ENCODE peak calls at places on chromosomes 2 and 18, in six cellular contexts. One of them, this sample, is unnamed.

GRCh38 chr2:238162516-238163441 is 4.0 kb downstream of the ERFE start:
- DNase-seq in lung: no peak
- DNase-seq in choroid plexus epithelial cell: peak
- DNase-seq in SK-N-SH: peak
- DNase-seq in fibroblast of lung: no peak
- DNase-seq in IMR-90: no peak
- DNase-seq in this sample: no peak

GRCh38 chr2:86598966-86599365 is 24.7 kb downstream of the RNF103 start:
- DNase-seq in lung: no peak
- DNase-seq in choroid plexus epithelial cell: no peak
- DNase-seq in SK-N-SH: no peak
- DNase-seq in fibroblast of lung: no peak
- DNase-seq in IMR-90: no peak
- DNase-seq in this sample: no peak

GRCh38 chr2:44953686-44953976 is 12.1 kb downstream of the SIX3 start:
- DNase-seq in lung: no peak
- DNase-seq in choroid plexus epithelial cell: no peak
- DNase-seq in SK-N-SH: no peak
- DNase-seq in fibroblast of lung: no peak
- DNase-seq in IMR-90: no peak
- DNase-seq in this sample: no peak

GRCh38 chr2:44168684-44169154 is at the start of gene PPM1B:
- DNase-seq in lung: no peak
- DNase-seq in choroid plexus epithelial cell: no peak
- DNase-seq in SK-N-SH: peak
- DNase-seq in fibroblast of lung: no peak
- DNase-seq in IMR-90: no peak
- DNase-seq in this sample: no peak

GRCh38 chr2:115194623-115195022 is 752.2 kb downstream of the DPP10 start:
- DNase-seq in lung: no peak
- DNase-seq in choroid plexus epithelial cell: no peak
- DNase-seq in SK-N-SH: no peak
- DNase-seq in fibroblast of lung: no peak
- DNase-seq in IMR-90: no peak
- DNase-seq in this sample: no peak

GRCh38 chr2:132979339-132980093 is 309.5 kb upstream of the LYPD1 start:
- DNase-seq in lung: no peak
- DNase-seq in choroid plexus epithelial cell: no peak
- DNase-seq in SK-N-SH: no peak
- DNase-seq in fibroblast of lung: no peak
- DNase-seq in IMR-90: no peak
- DNase-seq in this sample: no peak

GRCh38 chr2:111958901-111959300 is 60.5 kb downstream of the MERTK start:
- DNase-seq in lung: no peak
- DNase-seq in choroid plexus epithelial cell: no peak
- DNase-seq in SK-N-SH: no peak
- DNase-seq in fibroblast of lung: no peak
- DNase-seq in IMR-90: no peak
- DNase-seq in this sample: no peak

GRCh38 chr18:58862404-58862803 is 2.3 kb upstream of the ZNF532 start:
- DNase-seq in lung: no peak
- DNase-seq in choroid plexus epithelial cell: no peak
- DNase-seq in SK-N-SH: no peak
- DNase-seq in fibroblast of lung: no peak
- DNase-seq in IMR-90: no peak
- DNase-seq in this sample: no peak

GRCh38 chr18:297936-298335 is 30.1 kb upstream of the THOC1 start:
- DNase-seq in lung: no peak
- DNase-seq in choroid plexus epithelial cell: no peak
- DNase-seq in SK-N-SH: no peak
- DNase-seq in fibroblast of lung: no peak
- DNase-seq in IMR-90: no peak
- DNase-seq in this sample: no peak

GRCh38 chr2:41972819-41973218 is 75.0 kb upstream of the PKDCC start:
- DNase-seq in lung: no peak
- DNase-seq in choroid plexus epithelial cell: no peak
- DNase-seq in SK-N-SH: no peak
- DNase-seq in fibroblast of lung: no peak
- DNase-seq in IMR-90: no peak
- DNase-seq in this sample: no peak

GRCh38 chr2:230932556-230933511 is 7.8 kb upstream of the GPR55 start:
- DNase-seq in lung: no peak
- DNase-seq in choroid plexus epithelial cell: peak
- DNase-seq in SK-N-SH: no peak
- DNase-seq in fibroblast of lung: peak
- DNase-seq in IMR-90: peak
- DNase-seq in this sample: no peak

GRCh38 chr2:204051476-204051875 is 114.9 kb downstream of the ICOS start:
- DNase-seq in lung: no peak
- DNase-seq in choroid plexus epithelial cell: peak
- DNase-seq in SK-N-SH: no peak
- DNase-seq in fibroblast of lung: no peak
- DNase-seq in IMR-90: no peak
- DNase-seq in this sample: no peak

GRCh38 chr2:197453914-197454398 is 604 bp downstream of the COQ10B start:
- DNase-seq in lung: no peak
- DNase-seq in choroid plexus epithelial cell: peak
- DNase-seq in SK-N-SH: no peak
- DNase-seq in fibroblast of lung: peak
- DNase-seq in IMR-90: peak
- DNase-seq in this sample: peak

GRCh38 chr18:24055878-24056277 is 41.3 kb downstream of the TTC39C start:
- DNase-seq in lung: no peak
- DNase-seq in choroid plexus epithelial cell: peak
- DNase-seq in SK-N-SH: peak
- DNase-seq in fibroblast of lung: no peak
- DNase-seq in IMR-90: peak
- DNase-seq in this sample: no peak

GRCh38 chr2:162768646-162769045 is 69.9 kb downstream of the KCNH7 start:
- DNase-seq in lung: no peak
- DNase-seq in choroid plexus epithelial cell: no peak
- DNase-seq in SK-N-SH: no peak
- DNase-seq in fibroblast of lung: no peak
- DNase-seq in IMR-90: no peak
- DNase-seq in this sample: no peak

GRCh38 chr2:44623622-44624351 is 262.0 kb downstream of the CAMKMT start:
- DNase-seq in lung: no peak
- DNase-seq in choroid plexus epithelial cell: no peak
- DNase-seq in SK-N-SH: no peak
- DNase-seq in fibroblast of lung: no peak
- DNase-seq in IMR-90: no peak
- DNase-seq in this sample: no peak

GRCh38 chr18:8601277-8602032 is 7.8 kb upstream of the RAB12 start:
- DNase-seq in lung: no peak
- DNase-seq in choroid plexus epithelial cell: no peak
- DNase-seq in SK-N-SH: no peak
- DNase-seq in fibroblast of lung: no peak
- DNase-seq in IMR-90: no peak
- DNase-seq in this sample: no peak

GRCh38 chr2:55000335-55000734 is 49.9 kb downstream of the RTN4 start:
- DNase-seq in lung: no peak
- DNase-seq in choroid plexus epithelial cell: no peak
- DNase-seq in SK-N-SH: no peak
- DNase-seq in fibroblast of lung: no peak
- DNase-seq in IMR-90: no peak
- DNase-seq in this sample: no peak

GRCh38 chr18:30288662-30289414 is 753.7 kb downstream of the DSC3 start:
- DNase-seq in lung: no peak
- DNase-seq in choroid plexus epithelial cell: no peak
- DNase-seq in SK-N-SH: no peak
- DNase-seq in fibroblast of lung: no peak
- DNase-seq in IMR-90: no peak
- DNase-seq in this sample: no peak

GRCh38 chr2:135845997-135846396 is 9.0 kb upstream of the LCT start:
- DNase-seq in lung: no peak
- DNase-seq in choroid plexus epithelial cell: no peak
- DNase-seq in SK-N-SH: no peak
- DNase-seq in fibroblast of lung: no peak
- DNase-seq in IMR-90: no peak
- DNase-seq in this sample: no peak

GRCh38 chr18:50065039-50065438 is 129.9 kb downstream of the MYO5B start:
- DNase-seq in lung: no peak
- DNase-seq in choroid plexus epithelial cell: no peak
- DNase-seq in SK-N-SH: no peak
- DNase-seq in fibroblast of lung: no peak
- DNase-seq in IMR-90: no peak
- DNase-seq in this sample: no peak

GRCh38 chr2:96248624-96249023 is 17.2 kb downstream of the TMEM127 start:
- DNase-seq in lung: no peak
- DNase-seq in choroid plexus epithelial cell: no peak
- DNase-seq in SK-N-SH: no peak
- DNase-seq in fibroblast of lung: no peak
- DNase-seq in IMR-90: no peak
- DNase-seq in this sample: no peak

GRCh38 chr2:80091237-80091636 is 213.3 kb downstream of the LRRTM1 start:
- DNase-seq in lung: no peak
- DNase-seq in choroid plexus epithelial cell: no peak
- DNase-seq in SK-N-SH: peak
- DNase-seq in fibroblast of lung: no peak
- DNase-seq in IMR-90: no peak
- DNase-seq in this sample: no peak

DNA sequence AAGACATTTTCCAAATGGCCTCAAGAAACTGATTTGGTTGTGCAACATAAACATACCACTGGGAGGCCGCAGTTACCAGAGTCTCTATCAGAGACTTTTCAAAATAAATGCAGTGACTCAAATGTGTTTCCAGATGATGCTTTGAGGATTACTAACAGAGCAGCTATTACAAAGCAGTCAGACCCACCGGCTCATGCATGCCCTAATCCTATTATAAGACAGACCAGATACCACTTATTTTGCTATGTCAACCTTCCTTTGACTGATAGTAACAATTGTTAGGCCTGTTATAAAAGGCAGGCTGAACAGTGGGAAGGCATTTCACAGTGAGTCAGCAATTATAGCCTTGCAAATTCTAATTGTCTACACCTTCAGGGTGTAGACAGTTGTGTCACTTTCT is 217.7 kb downstream of the LRRTM1 start:
- DNase-seq in lung: no peak
- DNase-seq in choroid plexus epithelial cell: peak
- DNase-seq in SK-N-SH: peak
- DNase-seq in fibroblast of lung: peak
- DNase-seq in IMR-90: peak
- DNase-seq in this sample: no peak
- TF ChIP-seq CTCF in lung: no peak
- TF ChIP-seq CTCF in choroid plexus epithelial cell: no peak
- TF ChIP-seq CTCF in SK-N-SH: peak
- TF ChIP-seq CTCF in fibroblast of lung: peak
- TF ChIP-seq CTCF in IMR-90: peak
- TF ChIP-seq CTCF in this sample: no peak

DNA sequence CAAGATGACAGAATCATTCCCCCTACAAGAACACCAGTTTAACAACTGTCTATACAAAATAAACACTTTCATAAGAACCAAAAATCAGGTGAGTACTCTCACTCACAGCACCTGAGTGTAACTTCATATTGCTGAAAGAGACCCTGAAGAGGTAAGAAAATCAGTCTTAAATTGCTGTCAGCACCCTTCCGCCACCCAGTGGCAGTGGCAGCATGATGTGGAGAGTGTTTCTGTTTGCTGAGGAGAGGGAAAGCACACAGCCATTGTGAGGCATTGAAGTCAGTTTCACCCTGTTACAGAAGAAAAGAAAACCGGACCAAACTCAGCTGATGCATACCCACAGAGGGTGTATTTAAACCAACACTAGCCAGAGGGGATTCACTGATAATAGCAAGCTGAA is 1240.8 kb upstream of the CRIM1 start:
- DNase-seq in lung: no peak
- DNase-seq in choroid plexus epithelial cell: no peak
- DNase-seq in SK-N-SH: no peak
- DNase-seq in fibroblast of lung: no peak
- DNase-seq in IMR-90: no peak
- DNase-seq in this sample: no peak
- TF ChIP-seq CTCF in lung: no peak
- TF ChIP-seq CTCF in choroid plexus epithelial cell: no peak
- TF ChIP-seq CTCF in SK-N-SH: peak
- TF ChIP-seq CTCF in fibroblast of lung: no peak
- TF ChIP-seq CTCF in IMR-90: no peak
- TF ChIP-seq CTCF in this sample: no peak

DNA sequence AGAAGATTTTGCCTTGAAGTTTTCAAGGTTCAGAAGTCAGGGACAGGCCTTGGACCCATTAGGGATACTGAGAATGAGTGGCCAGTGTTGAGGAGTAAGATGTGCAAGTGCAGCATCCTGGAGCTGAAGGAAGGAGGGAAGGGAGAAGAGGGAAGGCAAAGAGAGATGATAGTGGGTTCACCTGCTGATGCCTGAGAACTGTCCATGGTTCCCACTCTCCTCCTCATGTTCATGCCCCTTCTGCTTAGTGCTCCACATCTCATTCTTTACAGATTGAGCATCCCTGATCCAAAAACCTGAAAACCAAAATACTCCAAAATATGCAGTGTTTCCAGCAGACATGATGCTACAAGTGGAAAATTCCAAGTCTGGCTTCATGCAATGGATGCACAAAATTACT is 137.8 kb downstream of the CCDC102B start:
- DNase-seq in lung: no peak
- DNase-seq in choroid plexus epithelial cell: no peak
- DNase-seq in SK-N-SH: no peak
- DNase-seq in fibroblast of lung: no peak
- DNase-seq in IMR-90: no peak
- DNase-seq in this sample: no peak
- TF ChIP-seq CTCF in lung: no peak
- TF ChIP-seq CTCF in choroid plexus epithelial cell: no peak
- TF ChIP-seq CTCF in SK-N-SH: no peak
- TF ChIP-seq CTCF in fibroblast of lung: no peak
- TF ChIP-seq CTCF in IMR-90: no peak
- TF ChIP-seq CTCF in this sample: no peak

DNA sequence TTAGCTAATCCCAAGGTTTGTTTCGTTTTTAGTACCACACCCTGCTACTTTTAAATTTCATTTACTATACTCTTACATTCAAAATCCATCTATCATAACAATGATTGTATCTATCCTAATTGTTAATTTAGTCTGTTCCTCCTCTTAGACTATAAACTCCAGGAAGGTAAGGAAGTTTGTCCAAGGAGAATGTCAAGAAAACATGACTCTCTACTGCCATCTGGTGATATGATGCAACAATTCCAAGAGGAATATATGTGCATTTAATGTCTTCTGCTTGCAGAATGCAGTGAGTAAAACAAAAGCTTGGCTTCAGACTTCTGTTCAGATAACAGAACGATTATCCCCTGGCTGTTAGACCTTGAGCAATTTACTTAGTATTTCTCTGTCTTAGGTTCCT is 1267.1 kb downstream of the LRP1B start:
- DNase-seq in lung: no peak
- DNase-seq in choroid plexus epithelial cell: peak
- DNase-seq in SK-N-SH: peak
- DNase-seq in fibroblast of lung: peak
- DNase-seq in IMR-90: peak
- DNase-seq in this sample: peak
- TF ChIP-seq CTCF in lung: peak
- TF ChIP-seq CTCF in choroid plexus epithelial cell: peak
- TF ChIP-seq CTCF in SK-N-SH: peak
- TF ChIP-seq CTCF in fibroblast of lung: no peak
- TF ChIP-seq CTCF in IMR-90: peak
- TF ChIP-seq CTCF in this sample: peak

DNA sequence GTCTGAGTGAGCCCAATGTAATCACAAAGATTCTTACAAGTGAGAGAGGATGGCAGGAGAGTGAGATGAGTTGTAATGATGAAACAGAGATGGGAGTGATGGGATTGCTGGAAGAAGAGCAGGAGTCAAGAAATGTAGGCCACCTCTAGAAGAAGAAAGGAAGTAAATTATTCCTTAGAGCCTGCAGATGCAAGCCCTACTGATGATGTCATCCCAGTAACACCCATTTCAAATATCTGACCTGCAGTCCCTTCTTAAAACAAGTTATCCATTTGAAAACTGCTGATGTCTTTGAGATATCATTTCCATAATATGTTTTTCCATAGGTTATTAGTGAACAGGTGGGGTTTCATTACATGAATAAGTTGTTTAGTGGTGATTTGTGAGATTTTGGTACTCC is 888.0 kb upstream of the SLC39A10 start:
- DNase-seq in lung: no peak
- DNase-seq in choroid plexus epithelial cell: no peak
- DNase-seq in SK-N-SH: no peak
- DNase-seq in fibroblast of lung: no peak
- DNase-seq in IMR-90: no peak
- DNase-seq in this sample: no peak
- TF ChIP-seq CTCF in lung: no peak
- TF ChIP-seq CTCF in choroid plexus epithelial cell: no peak
- TF ChIP-seq CTCF in SK-N-SH: no peak
- TF ChIP-seq CTCF in fibroblast of lung: no peak
- TF ChIP-seq CTCF in IMR-90: no peak
- TF ChIP-seq CTCF in this sample: no peak